ENCODE peak calls at places on chromosomes 6 and 20, in five cellular contexts. C is D341Med; P is activated naive CD4-positive, alpha-beta T cell treated with Interleukin-2 at 50 U/mL for 16 hours; I is NCI-H2171; Z is T-helper 1 cell. N is an unnamed sample.

GRCh38 chr6:74467533-74468215 is 738.2 kb downstream of the COL12A1 start:
- DNase-seq in C (no peak), P (no peak), I (no peak), Z (no peak), N (no peak)

GRCh38 chr20:699342-699741 is 23.7 kb upstream of the SCRT2 start:
- DNase-seq in C (no peak), P (no peak), I (no peak), Z (no peak), N (no peak)

GRCh38 chr20:53492212-53492611 is 101.4 kb downstream of the ZNF217 start:
- DNase-seq in C (no peak), P (no peak), I (no peak), Z (no peak), N (no peak)

GRCh38 chr20:49919009-49919408 is 3.7 kb upstream of the SPATA2 start:
- DNase-seq in C (no peak), P (no peak), I (no peak), Z (no peak), N (no peak)

GRCh38 chr20:25048519-25048952 is 9.4 kb downstream of the ACSS1 start:
- DNase-seq in C (no peak), P (no peak), I (no peak), Z (no peak), N (no peak)

GRCh38 chr6:35288834-35289233 is 8.8 kb upstream of the DEF6 start:
- DNase-seq in C (no peak), P (no peak), I (no peak), Z (no peak), N (no peak)

GRCh38 chr20:2900845-2901592 is 27.7 kb downstream of the PTPRA start:
- DNase-seq in C (no peak), P (no peak), I (no peak), Z (no peak), N (no peak)

GRCh38 chr6:112501705-112502104 is 154.6 kb downstream of the RFPL4B start:
- DNase-seq in C (no peak), P (no peak), I (peak; percentile 88), Z (no peak), N (peak; percentile 27)

GRCh38 chr6:142886431-142887170 is 58.4 kb downstream of the HIVEP2 start:
- DNase-seq in C (no peak), P (no peak), I (no peak), Z (no peak), N (no peak)

GRCh38 chr6:20212392-20213111 is at the start of gene MBOAT1:
- DNase-seq in C (peak; percentile 85), P (peak; percentile 65), I (peak; percentile 82), Z (peak; percentile 40), N (peak; percentile 75)

GRCh38 chr6:3405679-3406078 is 51.2 kb downstream of the SLC22A23 start:
- DNase-seq in C (no peak), P (no peak), I (no peak), Z (no peak), N (no peak)

GRCh38 chr20:32792316-32792715 is 27.4 kb upstream of the MAPRE1 start:
- DNase-seq in C (no peak), P (peak; percentile 24), I (no peak), Z (no peak), N (no peak)

GRCh38 chr6:95244749-95245148 is 332.6 kb upstream of the MANEA start:
- DNase-seq in C (no peak), P (no peak), I (no peak), Z (no peak), N (no peak)

GRCh38 chr6:26017567-26017966 is 55.0 kb downstream of the TRIM38 start:
- DNase-seq in C (no peak), P (peak; percentile 83), I (no peak), Z (peak; percentile 17), N (no peak)

GRCh38 chr6:161318456-161318855 is 44.6 kb upstream of the AGPAT4 start:
- DNase-seq in C (no peak), P (no peak), I (no peak), Z (no peak), N (no peak)

GRCh38 chr6:136435096-136435495 is 115.1 kb downstream of the MAP7 start:
- DNase-seq in C (no peak), P (no peak), I (no peak), Z (no peak), N (no peak)

GRCh38 chr20:50172347-50173013 is 18.1 kb upstream of the CEBPB start:
- DNase-seq in C (peak; percentile 37), P (no peak), I (no peak), Z (no peak), N (peak; percentile 67)

GRCh38 chr20:20369353-20370086 is 1.6 kb downstream of the INSM1 start:
- DNase-seq in C (peak; percentile 69), P (no peak), I (peak; percentile 61), Z (no peak), N (no peak)

GRCh38 chr20:14832630-14833029 is 495.2 kb upstream of the FLRT3 start:
- DNase-seq in C (no peak), P (no peak), I (no peak), Z (no peak), N (no peak)

GRCh38 chr20:58078741-58079522 is 149.5 kb downstream of the ANKRD60 start:
- DNase-seq in C (no peak), P (no peak), I (no peak), Z (no peak), N (no peak)

GRCh38 chr6:12296255-12296573 is 6.1 kb downstream of the EDN1 start:
- DNase-seq in C (no peak), P (no peak), I (no peak), Z (no peak), N (no peak)

GRCh38 chr20:51428451-51429143 is 113.9 kb downstream of the NFATC2 start:
- DNase-seq in C (no peak), P (no peak), I (no peak), Z (no peak), N (no peak)